ENCODE peak calls at places on chromosomes 6 and 20, in eight cellular contexts. C, V, Z, B, M, N, Q and R are unnamed samples.

GRCh38 chr6:168091381-168092264 is 12.6 kb upstream of the FRMD1 start:
- DNase-seq in B (no peak), C (no peak), M (no peak), Z (no peak), V (no peak), Q (no peak), N (no peak), R (no peak)

GRCh38 chr6:28165566-28165965 is 23.9 kb downstream of the ZKSCAN8 start:
- DNase-seq in C (no peak), Z (no peak), B (no peak), M (no peak), Q (no peak), V (no peak), N (no peak), R (no peak)

GRCh38 chr6:154923199-154923869 is 71.8 kb upstream of the TIAM2 start:
- DNase-seq in C (no peak), M (no peak), Q (no peak), B (no peak), V (no peak), N (no peak), Z (peak), R (no peak)

GRCh38 chr6:72328775-72329174 is 293.1 kb upstream of the KCNQ5 start:
- DNase-seq in Q (no peak), C (no peak), M (no peak), N (no peak), B (no peak), V (no peak), Z (no peak), R (no peak)

GRCh38 chr20:4067600-4068261 is 52.4 kb upstream of the RNF24 start:
- DNase-seq in Z (no peak), V (no peak), Q (peak), M (no peak), N (no peak), C (no peak), B (no peak), R (peak)

GRCh38 chr6:31246051-31246495 is 25.8 kb downstream of the HLA-C start:
- DNase-seq in Z (peak), Q (no peak), C (no peak), M (no peak), V (no peak), B (no peak), N (no peak), R (no peak)

GRCh38 chr6:13764996-13765395 is 49.4 kb downstream of the MCUR1 start:
- DNase-seq in Q (no peak), M (no peak), B (no peak), Z (no peak), N (no peak), V (no peak), C (no peak), R (peak)

GRCh38 chr6:76861403-76861802 is 601.9 kb downstream of the HTR1B start:
- DNase-seq in C (no peak), N (no peak), B (no peak), Z (no peak), M (no peak), Q (peak), V (no peak), R (peak)

GRCh38 chr20:23753194-23753548 is 2.4 kb upstream of the CST1 start:
- DNase-seq in C (no peak), M (no peak), V (no peak), Z (no peak), Q (no peak), N (no peak), B (no peak), R (no peak)

GRCh38 chr6:162899148-162899547 is 171.4 kb downstream of the PACRG start:
- DNase-seq in Q (no peak), C (no peak), V (no peak), N (no peak), B (no peak), M (no peak), Z (no peak), R (no peak)

GRCh38 chr20:32621071-32621913 is 36.2 kb upstream of the NOL4L start:
- DNase-seq in C (no peak), B (no peak), Z (no peak), V (no peak), N (no peak), M (no peak), Q (no peak), R (peak)

GRCh38 chr20:57615472-57615855 is 4.8 kb downstream of the ZBP1 start:
- DNase-seq in C (no peak), Z (no peak), V (no peak), N (no peak), M (no peak), B (no peak), Q (no peak), R (no peak)

GRCh38 chr6:139152088-139152891 is 17.4 kb downstream of the HECA start:
- DNase-seq in V (no peak), Q (no peak), Z (no peak), B (no peak), N (no peak), C (no peak), M (no peak), R (no peak)

GRCh38 chr6:44302856-44303255 is 10.3 kb downstream of the AARS2 start:
- DNase-seq in B (no peak), V (no peak), N (no peak), Q (no peak), M (no peak), C (no peak), Z (no peak), R (no peak)

GRCh38 chr6:38493929-38494547 is 145.7 kb downstream of the BTBD9 start:
- DNase-seq in Q (peak), Z (peak), B (peak), C (peak), M (peak), N (peak), V (peak), R (peak)

GRCh38 chr6:149132336-149132735 is 185.2 kb upstream of the TAB2 start:
- DNase-seq in V (no peak), N (no peak), C (no peak), M (no peak), B (no peak), Q (no peak), Z (no peak), R (no peak)

GRCh38 chr6:122789862-122790739 is 1.0 kb downstream of the SMPDL3A start:
- DNase-seq in M (peak), B (no peak), Z (peak), N (no peak), C (no peak), Q (peak), V (no peak), R (peak)

GRCh38 chr6:50116797-50117542 is 67.2 kb upstream of the DEFB112 start:
- DNase-seq in V (no peak), C (no peak), Q (no peak), B (no peak), N (no peak), Z (no peak), M (no peak), R (no peak)

GRCh38 chr6:89409461-89410035 is 2.5 kb downstream of the RRAGD start:
- DNase-seq in B (peak), V (no peak), Q (no peak), Z (no peak), M (peak), N (no peak), C (no peak), R (no peak)

GRCh38 chr6:15449001-15449400 is 203.1 kb downstream of the JARID2 start:
- DNase-seq in Z (no peak), Q (no peak), C (no peak), M (no peak), V (no peak), N (no peak), B (no peak), R (no peak)

GRCh38 chr6:105363100-105363754 is 39.7 kb downstream of the PREP start:
- DNase-seq in C (no peak), Z (no peak), V (no peak), M (no peak), B (no peak), N (no peak), Q (no peak), R (no peak)

GRCh38 chr20:45861157-45862075 is 4.0 kb downstream of the ZSWIM3 start:
- DNase-seq in Z (peak), V (no peak), N (no peak), C (no peak), Q (no peak), B (no peak), M (no peak), R (no peak)

GRCh38 chr6:28107506-28107905 is 16.9 kb upstream of the ZSCAN16 start:
- DNase-seq in M (no peak), C (no peak), N (no peak), Q (no peak), V (no peak), Z (no peak), B (no peak), R (no peak)

GRCh38 chr6:154247119-154247814 is 109.3 kb downstream of the IPCEF1 start:
- DNase-seq in B (no peak), Q (peak), V (peak), M (no peak), N (no peak), Z (peak), C (peak), R (peak)

GRCh38 chr20:10433014-10433622 is 904 bp downstream of the MKKS start:
- DNase-seq in C (no peak), Z (peak), B (no peak), V (no peak), M (peak), Q (peak), N (no peak), R (no peak)

GRCh38 chr20:17617212-17617867 is 47.5 kb downstream of the DSTN start:
- DNase-seq in B (no peak), Z (peak), M (peak), Q (peak), V (peak), N (peak), C (peak), R (peak)